ENCODE peak calls at places on chromosome 13, in six cellular contexts. U, L, T, K, N and O are unnamed samples. For H3K4me1, the result is how much of the 10 kb centered on the place peaks cover.

GRCh38 chr13:23554000-23554399 is 16.2 kb upstream of the TNFRSF19 start:
- DNase-seq in U (no peak), L (no peak), T (no peak), K (no peak), N (no peak), O (no peak)

GRCh38 chr13:113178896-113179167 is 20.4 kb downstream of the PROZ start:
- DNase-seq in U (no peak), L (no peak), T (no peak), K (no peak), N (no peak), O (no peak)

GRCh38 chr13:95509521-95510315 is 42.8 kb upstream of the CLDN10 start:
- DNase-seq in U (no peak), L (no peak), T (no peak), K (peak), N (no peak), O (no peak)

GRCh38 chr13:76848596-76848995 is 37.6 kb downstream of the KCTD12 start:
- DNase-seq in U (peak), L (no peak), T (no peak), K (no peak), N (no peak), O (peak)

GRCh38 chr13:109790951-109791605 is 4.7 kb upstream of the IRS2 start:
- DNase-seq in U (no peak), L (peak), T (peak), K (peak), N (no peak), O (peak)

GRCh38 chr13:94860981-94861407 is 148.6 kb upstream of the SOX21 start:
- DNase-seq in U (no peak), L (no peak), T (peak), K (no peak), N (no peak), O (no peak)

GRCh38 chr13:113763961-113764792 is 5.2 kb downstream of the TMEM255B start:
- DNase-seq in U (no peak), L (no peak), T (no peak), K (no peak), N (no peak), O (no peak)

GRCh38 chr13:62721893-62722292 is 1306.2 kb upstream of the PCDH20 start:
- DNase-seq in U (no peak), L (no peak), T (no peak), K (no peak), N (no peak), O (no peak)

GRCh38 chr13:50125556-50126377 is 110.5 kb downstream of the KCNRG start:
- DNase-seq in U (peak), L (peak), T (peak), K (peak), N (peak), O (peak)

GRCh38 chr13:46170687-46171086 is 11.3 kb downstream of the LCP1 start:
- DNase-seq in U (no peak), L (no peak), T (peak), K (no peak), N (peak), O (no peak)

GRCh38 chr13:111049791-111050538 is 65.1 kb upstream of the ARHGEF7 start:
- DNase-seq in U (no peak), L (peak), T (peak), K (no peak), N (no peak), O (peak)

GRCh38 chr13:24911135-24911524 is 147.2 kb downstream of the RNF17 start:
- DNase-seq in U (no peak), L (no peak), T (no peak), K (peak), N (no peak), O (no peak)

GRCh38 chr13:112095354-112095753 is 28.4 kb downstream of the SOX1 start:
- DNase-seq in U (no peak), L (no peak), T (no peak), K (no peak), N (no peak), O (no peak)

GRCh38 chr13:94305463-94305862 is 174.0 kb downstream of the DCT start:
- DNase-seq in U (no peak), L (no peak), T (no peak), K (peak), N (no peak), O (no peak)

GRCh38 chr13:74061939-74062595 is 72.1 kb downstream of the KLF12 start:
- DNase-seq in U (peak), L (no peak), T (peak), K (no peak), N (no peak), O (no peak)

GRCh38 chr13:43331676-43332075 is 308.3 kb downstream of the DNAJC15 start:
- DNase-seq in U (no peak), L (no peak), T (no peak), K (no peak), N (no peak), O (no peak)

GRCh38 chr13:43328907-43329306 is 305.5 kb downstream of the DNAJC15 start:
- DNase-seq in U (no peak), L (no peak), T (no peak), K (no peak), N (no peak), O (no peak)

GRCh38 chr13:43325636-43326035 is 302.2 kb downstream of the DNAJC15 start:
- DNase-seq in U (no peak), L (no peak), T (no peak), K (no peak), N (no peak), O (no peak)

GRCh38 chr13:43329702-43330101 is 306.3 kb downstream of the DNAJC15 start:
- DNase-seq in U (no peak), L (no peak), T (no peak), K (no peak), N (no peak), O (no peak)

DNA sequence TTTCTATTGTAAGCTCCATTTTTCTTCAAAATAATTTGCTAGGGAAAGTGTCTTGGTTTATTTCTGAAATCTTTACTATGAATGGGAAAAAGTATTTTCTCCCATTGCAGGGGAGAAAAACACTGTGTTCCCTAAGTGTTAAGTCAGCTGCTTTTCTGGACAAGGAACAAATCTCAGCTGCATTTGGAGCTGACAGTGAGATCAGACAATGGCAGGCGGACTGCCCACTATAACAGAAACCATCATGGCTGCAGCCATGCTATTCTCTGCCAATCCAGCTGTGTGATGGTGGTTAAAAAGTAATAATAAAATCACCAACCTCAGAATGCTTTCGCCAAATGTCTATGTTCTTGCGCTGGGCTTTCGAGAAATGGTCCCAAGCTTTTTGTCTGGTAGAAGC is 302.7 kb downstream of the DNAJC15 start:
- DNase-seq in U (no peak), L (no peak), T (no peak), K (no peak), N (no peak), O (no peak)
- H3K27ac ChIP-seq in U (no peak), L (no peak), T (no peak), K (no peak), N (no peak), O (no peak)

GRCh38 chr13:39588384-39588783 is 14.6 kb downstream of the LHFPL6 start:
- DNase-seq in U (no peak), L (no peak), T (no peak), K (no peak), N (no peak), O (no peak)
- H3K4me1 ChIP-seq in U (under half), L (under half), T (under half), K (under half), N (under half), O (under half)

GRCh38 chr13:44303681-44304432 is 69.8 kb upstream of the SERP2 start:
- DNase-seq in U (peak), L (no peak), T (no peak), K (no peak), N (no peak), O (peak)

GRCh38 chr13:44304433-44304725 is 69.2 kb upstream of the SERP2 start:
- DNase-seq in U (no peak), L (no peak), T (no peak), K (no peak), N (no peak), O (no peak)

GRCh38 chr13:44305845-44306244 is 67.8 kb upstream of the SERP2 start:
- DNase-seq in U (no peak), L (no peak), T (no peak), K (peak), N (peak), O (no peak)

GRCh38 chr13:44306401-44307192 is 67.0 kb upstream of the SERP2 start:
- DNase-seq in U (peak), L (peak), T (no peak), K (peak), N (peak), O (peak)

GRCh38 chr13:44305216-44305615 is 68.4 kb upstream of the SERP2 start:
- DNase-seq in U (no peak), L (no peak), T (no peak), K (no peak), N (no peak), O (no peak)
- H3K4me3 ChIP-seq in U (no peak), L (no peak), T (no peak), K (no peak), N (no peak), O (no peak)

GRCh38 chr13:27878274-27878673 is 41.5 kb upstream of the PDX1 start:
- DNase-seq in U (no peak), L (no peak), T (no peak), K (no peak), N (no peak), O (no peak)
- H3K27ac ChIP-seq in U (no peak), L (no peak), T (no peak), K (no peak), N (no peak), O (no peak)

GRCh38 chr13:100269837-100270236 is 180.9 kb downstream of the PCCA start:
- DNase-seq in U (peak), L (peak), T (no peak), K (no peak), N (no peak), O (peak)
- H3K4me1 ChIP-seq in U (under half), L (under half), T (under half), K (under half), N (under half), O (under half)

GRCh38 chr13:21142766-21143165 is 33.6 kb downstream of the SKA3 start:
- DNase-seq in U (no peak), L (no peak), T (no peak), K (no peak), N (no peak), O (no peak)
- H3K4me3 ChIP-seq in U (no peak), L (no peak), T (peak), K (no peak), N (no peak), O (peak)

DNA sequence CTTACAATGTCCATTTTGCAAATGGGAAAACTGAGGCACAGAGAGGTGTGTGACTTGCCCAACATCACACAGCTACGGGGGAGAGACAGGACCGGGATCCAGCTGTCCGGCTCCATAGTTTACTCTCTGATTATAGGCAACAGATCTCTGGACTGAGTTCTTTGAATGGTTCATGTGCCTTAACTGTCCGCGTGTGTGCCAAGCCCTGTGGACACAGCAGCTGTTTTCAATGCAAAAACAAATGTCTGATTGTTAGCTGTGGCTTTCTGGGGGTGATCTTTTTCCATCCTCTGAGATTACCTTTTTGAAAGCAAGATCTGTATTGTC is 94.1 kb downstream of the KL start:
- DNase-seq in U (no peak), L (no peak), T (no peak), K (no peak), N (no peak), O (peak)
- H3K27ac ChIP-seq in U (peak), L (peak), T (no peak), K (no peak), N (no peak), O (peak)